ENCODE peak calls at places on chromosomes 3 and 15, in nine cellular contexts. U, K, L, D, E, N, W, S and P are unnamed samples. For H3K9me2, the result is how much of the 10 kb centered on the place peaks cover.

GRCh38 chr3:102353148-102353547 is 81.7 kb upstream of the ZPLD1 start:
- DNase-seq in L (no peak), N (no peak), S (no peak), D (no peak), U (no peak), E (no peak), K (no peak), W (no peak), P (no peak)

GRCh38 chr15:101322016-101322695 is 27.1 kb upstream of the SNRPA1 start:
- DNase-seq in D (no peak), W (no peak), S (no peak), K (no peak), N (no peak), L (no peak), E (no peak), U (no peak), P (no peak)

GRCh38 chr15:77895742-77896141 is 181.8 kb downstream of the TBC1D2B start:
- DNase-seq in W (no peak), U (no peak), L (no peak), S (no peak), E (no peak), K (no peak), D (no peak), N (no peak), P (peak)

GRCh38 chr3:152860736-152861135 is 25.8 kb downstream of the P2RY1 start:
- DNase-seq in E (no peak), K (no peak), U (no peak), S (no peak), W (no peak), D (no peak), L (no peak), N (no peak), P (no peak)

GRCh38 chr3:123292321-123293310 is 90.9 kb downstream of the SEC22A start:
- DNase-seq in N (no peak), L (no peak), D (no peak), W (no peak), U (no peak), S (peak), E (no peak), K (no peak), P (no peak)

GRCh38 chr3:160562952-160563351 is 2.4 kb downstream of the KPNA4 start:
- DNase-seq in U (no peak), K (no peak), W (no peak), S (no peak), E (no peak), D (no peak), L (no peak), N (no peak), P (no peak)

GRCh38 chr15:53831907-53832793 is 72.7 kb upstream of the WDR72 start:
- DNase-seq in D (no peak), W (no peak), L (no peak), S (no peak), U (no peak), N (no peak), K (peak), E (no peak), P (no peak)

GRCh38 chr3:134326760-134327593 is 47.3 kb downstream of the AMOTL2 start:
- DNase-seq in W (no peak), D (peak), N (peak), K (peak), U (no peak), E (no peak), L (peak), S (no peak), P (peak)

GRCh38 chr3:196159952-196160804 is 51.0 kb downstream of the ZDHHC19 start:
- DNase-seq in U (no peak), K (peak), N (peak), W (no peak), S (peak), E (peak), D (peak), L (peak), P (peak)

GRCh38 chr15:90851114-90851513 is 17.3 kb upstream of the FURIN start:
- DNase-seq in L (no peak), D (no peak), E (no peak), U (no peak), N (no peak), K (no peak), S (no peak), W (no peak), P (no peak)

GRCh38 chr3:186929676-186930075 is 650 bp upstream of the ST6GAL1 start:
- DNase-seq in U (no peak), W (no peak), E (no peak), S (no peak), K (peak), N (no peak), D (no peak), L (no peak), P (no peak)

GRCh38 chr3:58010562-58010961 is 2.3 kb downstream of the FLNB start:
- DNase-seq in N (no peak), K (no peak), D (peak), L (no peak), W (peak), E (no peak), S (no peak), U (no peak), P (peak)

GRCh38 chr15:25937796-25938195 is 74.7 kb upstream of the ATP10A start:
- DNase-seq in N (no peak), S (no peak), U (no peak), K (no peak), D (no peak), W (no peak), L (no peak), E (no peak), P (peak)

GRCh38 chr3:131543714-131544113 is 40.9 kb upstream of the MRPL3 start:
- DNase-seq in K (no peak), N (peak), L (peak), U (peak), E (no peak), D (peak), S (no peak), W (no peak), P (peak)

GRCh38 chr3:171753665-171754408 is 56.4 kb downstream of the PLD1 start:
- DNase-seq in D (no peak), N (no peak), U (no peak), K (no peak), E (no peak), S (no peak), W (no peak), L (no peak), P (peak)

GRCh38 chr3:31873254-31873653 is 107.8 kb downstream of the OSBPL10 start:
- DNase-seq in D (no peak), N (no peak), K (no peak), W (no peak), L (no peak), U (no peak), E (no peak), S (no peak), P (peak)

GRCh38 chr3:141875374-141875892 is 1.0 kb upstream of the ATP1B3 start:
- DNase-seq in U (peak), D (peak), K (peak), E (peak), N (peak), L (peak), W (peak), S (peak), P (peak)

GRCh38 chr3:67531149-67532101 is 123.0 kb downstream of the SUCLG2 start:
- DNase-seq in N (no peak), E (no peak), S (no peak), U (no peak), W (no peak), L (peak), K (no peak), D (no peak), P (peak)

GRCh38 chr3:134378384-134378783 is 4.1 kb upstream of the AMOTL2 start:
- DNase-seq in E (peak), U (peak), L (peak), S (peak), N (no peak), W (peak), K (peak), D (peak), P (no peak)

GRCh38 chr15:73959801-73960200 is 32.3 kb downstream of the STOML1 start:
- DNase-seq in S (no peak), W (no peak), L (no peak), K (no peak), N (no peak), U (no peak), D (no peak), E (no peak), P (no peak)

GRCh38 chr3:41318520-41318919 is 119.2 kb downstream of the CTNNB1 start:
- DNase-seq in S (no peak), L (peak), D (peak), W (no peak), U (peak), N (peak), K (no peak), E (no peak), P (peak)

GRCh38 chr3:63918321-63918720 is 6.1 kb upstream of the SCAANT1 start:
- DNase-seq in E (no peak), L (peak), W (no peak), S (no peak), D (no peak), U (no peak), N (peak), K (no peak), P (peak)

GRCh38 chr3:116291141-116291540 is 154.1 kb downstream of the LSAMP start:
- DNase-seq in N (no peak), D (no peak), W (no peak), L (no peak), E (no peak), K (no peak), S (no peak), U (no peak), P (no peak)

GRCh38 chr3:117193390-117193789 is 483.8 kb downstream of the TUSC7 start:
- DNase-seq in N (no peak), W (no peak), E (no peak), D (no peak), U (no peak), K (peak), L (no peak), S (peak), P (peak)

GRCh38 chr3:124483915-124484470 is 246.3 kb upstream of the UMPS start:
- DNase-seq in K (no peak), E (no peak), W (no peak), S (no peak), D (no peak), N (no peak), U (no peak), L (no peak), P (peak)

GRCh38 chr3:124478834-124479233 is 251.4 kb upstream of the UMPS start:
- DNase-seq in W (no peak), S (no peak), K (no peak), U (no peak), N (no peak), E (no peak), L (no peak), D (no peak), P (no peak)
- H3K9me2 ChIP-seq in W (under half), S (under half), K (under half), U (under half), N (under half), E (under half), L (under half), D (under half), P (under half)

GRCh38 chr3:179430277-179430870 is 20.9 kb downstream of the GNB4 start:
- DNase-seq in N (no peak), W (no peak), L (peak), K (no peak), S (no peak), U (no peak), E (no peak), D (no peak), P (no peak)
- H3K9me2 ChIP-seq in N (under half), W (under half), L (under half), K (under half), S (under half), U (under half), E (under half), D (under half), P (under half)

DNA sequence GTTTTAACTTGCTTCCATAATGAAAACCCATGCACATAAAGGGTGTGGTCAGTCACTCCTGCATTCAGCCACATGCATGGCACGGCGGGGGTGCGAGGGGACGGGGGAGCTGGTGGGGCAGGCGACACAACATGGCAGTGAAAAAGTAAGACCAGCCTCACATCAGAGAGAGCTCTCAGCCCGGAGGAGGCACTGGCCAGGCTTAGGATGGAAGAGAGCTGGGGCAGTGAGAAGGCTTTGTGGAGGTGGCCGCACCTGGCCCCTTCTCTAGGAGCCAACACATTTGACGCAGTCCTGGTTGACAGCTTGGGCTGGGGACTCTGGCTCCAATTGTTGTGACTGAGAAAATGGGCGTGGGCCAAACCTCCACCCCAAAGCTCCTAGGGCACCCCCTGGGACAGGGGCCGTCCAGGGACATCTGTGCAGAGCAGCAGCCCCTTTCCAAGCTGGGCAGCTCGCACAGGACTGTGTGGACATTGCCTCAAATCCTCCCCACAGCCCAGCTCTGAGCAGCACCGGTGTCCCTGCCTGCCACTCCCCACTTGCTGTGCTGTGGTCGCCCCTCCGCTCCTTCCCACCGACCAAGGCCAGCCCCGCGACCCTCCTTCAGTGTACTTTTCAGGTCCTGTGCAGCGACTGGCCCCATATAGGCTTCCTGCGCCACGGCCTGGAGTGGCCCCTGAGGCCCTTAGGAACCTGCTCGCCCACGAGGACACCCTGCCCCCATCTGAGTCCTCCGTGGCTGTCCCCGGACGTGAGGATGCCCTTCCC is 126.0 kb upstream of the IQSEC1 start:
- DNase-seq in E (no peak), U (no peak), K (no peak), W (no peak), S (no peak), D (no peak), N (no peak), L (no peak), P (no peak)
- H3K9me2 ChIP-seq in E (under half), U (under half), K (under half), W (under half), S (under half), D (under half), N (under half), L (under half), P (under half)

DNA sequence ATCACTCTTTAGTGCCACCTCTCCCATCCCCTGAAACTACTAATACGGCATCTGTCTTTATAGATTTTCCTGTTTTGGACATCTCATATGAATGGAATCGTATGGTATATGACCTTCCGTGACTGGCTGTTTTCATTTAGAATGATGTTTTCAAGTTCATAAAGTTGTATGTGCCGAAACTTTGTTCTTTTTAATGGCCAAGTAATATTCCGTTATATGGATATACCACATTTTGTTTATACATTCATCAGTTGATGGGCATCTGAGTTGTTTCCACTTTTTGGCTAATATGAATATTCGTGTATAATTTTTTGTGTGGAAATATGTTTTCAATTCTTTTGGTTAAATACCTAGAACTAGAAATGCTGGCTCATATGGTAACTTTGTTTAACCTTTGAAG is 49.5 kb downstream of the PIAS1 start:
- DNase-seq in S (no peak), E (no peak), L (no peak), W (no peak), U (no peak), D (no peak), N (no peak), K (no peak), P (no peak)
- H3K9me2 ChIP-seq in S (under half), E (under half), L (under half), W (under half), U (under half), D (under half), N (under half), K (under half), P (under half)

GRCh38 chr15:33145447-33145846 is 49.1 kb downstream of the FMN1 start:
- DNase-seq in N (no peak), K (no peak), S (no peak), W (no peak), U (no peak), L (no peak), D (no peak), E (no peak), P (no peak)

GRCh38 chr15:33149919-33150318 is 44.6 kb downstream of the FMN1 start:
- DNase-seq in L (peak), D (no peak), S (no peak), U (no peak), N (peak), K (no peak), W (no peak), E (no peak), P (peak)

GRCh38 chr15:33148129-33148850 is 46.2 kb downstream of the FMN1 start:
- DNase-seq in N (no peak), W (no peak), K (no peak), D (no peak), L (no peak), U (no peak), S (no peak), E (no peak), P (no peak)

GRCh38 chr15:33142708-33143107 is 51.8 kb downstream of the FMN1 start:
- DNase-seq in N (no peak), L (no peak), S (no peak), U (no peak), E (no peak), W (no peak), D (peak), K (no peak), P (no peak)

DNA sequence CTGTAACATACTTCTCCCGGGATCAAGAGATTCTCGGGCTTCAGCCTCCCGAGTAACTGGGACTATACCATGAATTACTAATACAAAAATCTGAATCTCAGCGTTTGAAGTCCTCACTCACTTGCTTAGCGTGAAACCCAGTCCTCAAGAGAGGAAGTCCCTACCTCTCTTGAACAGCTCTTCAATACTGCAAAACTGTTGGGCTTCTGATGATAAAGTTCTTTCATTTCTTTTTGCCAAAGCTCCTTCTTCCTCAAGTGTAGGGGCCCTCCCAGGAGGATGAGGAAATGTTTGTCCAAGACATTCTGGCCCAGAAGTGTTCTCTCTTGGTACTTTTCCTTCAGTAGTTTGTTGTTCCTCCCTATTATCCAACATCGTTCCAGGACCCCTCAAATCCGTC is 48.5 kb downstream of the FMN1 start:
- DNase-seq in K (no peak), D (no peak), S (no peak), E (no peak), N (no peak), L (no peak), U (no peak), W (no peak), P (no peak)
- H3K9me2 ChIP-seq in K (under half), D (under half), S (under half), E (under half), N (under half), L (under half), U (under half), W (under half), P (under half)

DNA sequence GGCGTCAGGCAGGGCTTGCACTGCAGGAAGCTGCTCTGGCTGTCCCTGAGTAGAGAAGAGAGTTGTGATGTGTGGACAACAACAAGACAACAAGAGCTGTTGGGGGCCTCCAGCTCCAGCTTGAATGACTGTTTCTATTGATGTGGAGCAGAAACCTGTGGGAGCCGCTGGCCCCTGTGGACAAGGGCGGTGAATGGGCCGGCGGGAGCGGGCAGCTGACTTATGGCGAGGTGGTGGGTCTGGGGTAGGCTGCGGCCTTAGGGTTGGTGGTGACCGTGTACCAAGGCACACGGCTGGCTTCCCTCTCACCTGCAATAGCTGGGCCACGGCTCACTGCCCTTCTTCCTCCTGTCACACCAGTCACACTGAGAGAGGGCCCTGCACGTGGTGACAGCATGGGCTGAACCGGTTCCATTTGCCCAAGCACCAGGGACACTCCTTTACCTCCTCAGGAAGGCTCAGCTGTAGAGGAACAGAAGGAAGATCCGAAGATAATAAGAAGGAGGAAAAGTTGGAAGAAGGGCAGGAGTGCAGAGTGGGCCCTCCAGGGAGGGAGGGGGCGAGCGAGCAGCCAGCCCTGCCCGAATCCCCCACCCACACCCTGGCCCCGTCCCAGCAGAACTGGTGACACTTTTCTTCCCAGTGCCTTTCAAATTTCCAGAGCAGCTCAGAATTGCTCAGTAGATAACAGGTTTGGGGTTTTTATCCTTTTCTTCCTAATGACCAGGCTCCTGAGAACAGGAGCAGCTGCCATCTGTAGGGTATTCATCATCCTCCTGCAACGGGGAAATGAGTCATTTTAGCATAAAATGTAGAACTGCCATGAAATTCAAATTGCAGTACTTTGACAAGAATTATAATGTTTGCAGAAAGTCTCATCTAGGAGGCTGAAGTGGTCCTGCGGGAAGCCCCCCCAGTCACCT is 136.9 kb downstream of the TJP1 start:
- DNase-seq in D (peak), W (no peak), S (no peak), U (no peak), L (peak), K (no peak), N (no peak), E (no peak), P (peak)
- H3K9me2 ChIP-seq in D (under half), W (under half), S (under half), U (under half), L (under half), K (under half), N (under half), E (under half), P (under half)

GRCh38 chr15:80031841-80032240 is 27.6 kb upstream of the ZFAND6 start:
- DNase-seq in E (no peak), W (no peak), L (peak), K (no peak), U (no peak), S (no peak), N (no peak), D (no peak), P (peak)
- H3K9me2 ChIP-seq in E (under half), W (under half), L (under half), K (under half), U (under half), S (under half), N (under half), D (under half), P (under half)